ENCODE peak calls at places on chromosomes 5 and 9, in five cellular contexts. T is G401, Q is GM13976, I is RPMI8226, K is suprapubic skin. W is an unnamed sample.

GRCh38 chr5:152181461-152181860 is 223.6 kb downstream of the NMUR2 start:
- DNase-seq in T (no peak), K (no peak), I (no peak), Q (no peak), W (no peak)

GRCh38 chr5:98455660-98456059 is 317.8 kb upstream of the RGMB start:
- DNase-seq in K (no peak), Q (no peak), I (no peak), T (no peak), W (no peak)

GRCh38 chr5:82168294-82168693 is 109.9 kb downstream of the RPS23 start:
- DNase-seq in K (no peak), Q (no peak), T (no peak), I (no peak), W (no peak)

GRCh38 chr9:137426018-137426681 is 3.0 kb downstream of the NOXA1 start:
- DNase-seq in Q (no peak), I (no peak), K (no peak), T (no peak), W (no peak)

GRCh38 chr5:93791520-93791972 is 50.1 kb upstream of the POU5F2 start:
- DNase-seq in I (no peak), K (no peak), Q (no peak), T (no peak), W (no peak)

GRCh38 chr9:136093995-136094881 is 851 bp downstream of the NACC2 start:
- DNase-seq in Q (no peak), I (peak; percentile 57), K (no peak), T (peak; percentile 54), W (no peak)

GRCh38 chr5:111271885-111272284 is 47.7 kb downstream of the CAMK4 start:
- DNase-seq in K (no peak), I (no peak), Q (no peak), T (no peak), W (no peak)

GRCh38 chr5:89471115-89471514 is 588.1 kb upstream of the MEF2C start:
- DNase-seq in I (no peak), Q (no peak), T (no peak), K (no peak), W (no peak)

GRCh38 chr5:103441523-103441922 is 121.1 kb downstream of the NUDT12 start:
- DNase-seq in T (no peak), K (no peak), I (peak; percentile 15), Q (no peak), W (no peak)

GRCh38 chr5:57447656-57448055 is 35.0 kb downstream of the ACTBL2 start:
- DNase-seq in K (no peak), T (no peak), Q (no peak), I (no peak), W (no peak)

GRCh38 chr5:103808464-103809106 is 246.0 kb upstream of the NUDT12 start:
- DNase-seq in I (peak; percentile 70), T (peak; percentile 44), Q (peak; percentile 45), K (no peak), W (peak; percentile 75)

GRCh38 chr5:180175015-180175431 is 34.0 kb downstream of the RASGEF1C start:
- DNase-seq in I (no peak), Q (no peak), K (no peak), T (no peak), W (no peak)

GRCh38 chr5:179225387-179225786 is 119.9 kb downstream of the ADAMTS2 start:
- DNase-seq in K (peak; percentile 65), T (no peak), I (no peak), Q (no peak), W (no peak)

GRCh38 chr5:37208883-37209808 is 40.0 kb downstream of the CPLANE1 start:
- DNase-seq in T (peak; percentile 1), I (no peak), K (no peak), Q (peak; percentile 76), W (peak; percentile 14)

GRCh38 chr5:14880688-14881087 is 9.1 kb upstream of the ANKH start:
- DNase-seq in K (no peak), I (no peak), T (no peak), Q (no peak), W (no peak)

GRCh38 chr9:37953775-37954437 is 50.0 kb upstream of the SLC25A51 start:
- DNase-seq in Q (peak; percentile 77), I (no peak), T (no peak), K (no peak), W (peak; percentile 90)

GRCh38 chr5:169012471-169012870 is 288.5 kb downstream of the SLIT3 start:
- DNase-seq in T (no peak), K (no peak), Q (no peak), I (no peak), W (no peak)

GRCh38 chr9:23824241-23825142 is 1.5 kb downstream of the ELAVL2 start:
- DNase-seq in I (no peak), Q (peak; percentile 12), T (peak; percentile 75), K (no peak), W (peak; percentile 7)

GRCh38 chr9:37486616-37487544 is 1.1 kb downstream of the POLR1E start:
- DNase-seq in Q (no peak), I (no peak), T (peak; percentile 65), K (no peak), W (peak; percentile 65)

GRCh38 chr9:71793386-71794105 is 25.2 kb upstream of the CEMIP2 start:
- DNase-seq in I (no peak), Q (no peak), T (no peak), K (no peak), W (no peak)

GRCh38 chr9:130498298-130498917 is 53.6 kb downstream of the ASS1 start:
- DNase-seq in Q (no peak), K (no peak), I (peak; percentile 52), T (no peak), W (no peak)

GRCh38 chr5:11247224-11247623 is 486.2 kb upstream of the DAP start:
- DNase-seq in T (no peak), Q (no peak), I (no peak), K (no peak), W (no peak)

GRCh38 chr5:1668141-1668721 is 131.4 kb downstream of the MRPL36 start:
- DNase-seq in Q (no peak), T (no peak), K (no peak), I (peak; percentile 75), W (peak; percentile 14)

GRCh38 chr5:35470866-35471265 is 146.8 kb upstream of the SPEF2 start:
- DNase-seq in I (no peak), T (no peak), Q (no peak), K (no peak), W (no peak)

GRCh38 chr5:73591698-73592501 is 26.4 kb downstream of the UTP15 start:
- DNase-seq in T (no peak), I (no peak), Q (no peak), K (no peak), W (peak; percentile 38)

GRCh38 chr9:99075246-99075912 is 29.5 kb upstream of the TGFBR1 start:
- DNase-seq in I (no peak), T (no peak), Q (no peak), K (no peak), W (no peak)

GRCh38 chr5:79561525-79561893 is 47.6 kb upstream of the HOMER1 start:
- DNase-seq in K (no peak), I (peak; percentile 40), Q (no peak), T (no peak), W (no peak)

GRCh38 chr5:96896806-96897205 is 20.5 kb downstream of the ERAP2 start:
- DNase-seq in T (no peak), I (peak; percentile 29), K (no peak), Q (peak; percentile 52), W (no peak)

W was measured in H4.